ENCODE peak calls at places on chromosomes 12 and 14, in ten cellular contexts. One of them, this sample, is unnamed.

GRCh38 chr12:49661191-49661590 is 37.8 kb downstream of the PRPF40B start:
- DNase-seq in transverse colon: no peak
- DNase-seq in NT2/D1: no peak
- DNase-seq in cardiac fibroblast: no peak
- DNase-seq in breast epithelium: no peak
- DNase-seq in fibroblast of mammary gland: no peak
- DNase-seq in ovary: no peak
- DNase-seq in adrenal gland: no peak
- DNase-seq in choroid plexus epithelial cell: no peak
- DNase-seq in brain microvascular endothelial cell: no peak
- DNase-seq in this sample: no peak

GRCh38 chr14:91246051-91246852 is 1.7 kb upstream of the GPR68 start:
- DNase-seq in transverse colon: peak; percentile 43
- DNase-seq in breast epithelium: no peak
- DNase-seq in ovary: no peak
- DNase-seq in NT2/D1: no peak
- DNase-seq in cardiac fibroblast: no peak
- DNase-seq in brain microvascular endothelial cell: no peak
- DNase-seq in choroid plexus epithelial cell: no peak
- DNase-seq in adrenal gland: no peak
- DNase-seq in fibroblast of mammary gland: no peak
- DNase-seq in this sample: no peak

GRCh38 chr14:60064491-60065072 is 27.1 kb upstream of the PCNX4 start:
- DNase-seq in NT2/D1: no peak
- DNase-seq in brain microvascular endothelial cell: no peak
- DNase-seq in cardiac fibroblast: peak; percentile 64
- DNase-seq in breast epithelium: no peak
- DNase-seq in ovary: no peak
- DNase-seq in transverse colon: no peak
- DNase-seq in choroid plexus epithelial cell: peak; percentile 72
- DNase-seq in fibroblast of mammary gland: peak; percentile 60
- DNase-seq in adrenal gland: no peak
- DNase-seq in this sample: no peak

GRCh38 chr12:1517007-1517406 is 77.4 kb downstream of the FBXL14 start:
- DNase-seq in fibroblast of mammary gland: peak; percentile 96
- DNase-seq in choroid plexus epithelial cell: peak; percentile 75
- DNase-seq in cardiac fibroblast: peak; percentile 66
- DNase-seq in transverse colon: no peak
- DNase-seq in NT2/D1: peak; percentile 71
- DNase-seq in breast epithelium: no peak
- DNase-seq in ovary: no peak
- DNase-seq in brain microvascular endothelial cell: peak; percentile 87
- DNase-seq in adrenal gland: no peak
- DNase-seq in this sample: no peak

GRCh38 chr14:105426416-105427130 is 6.9 kb downstream of the MTA1 start:
- DNase-seq in ovary: no peak
- DNase-seq in brain microvascular endothelial cell: no peak
- DNase-seq in NT2/D1: no peak
- DNase-seq in cardiac fibroblast: no peak
- DNase-seq in choroid plexus epithelial cell: no peak
- DNase-seq in transverse colon: no peak
- DNase-seq in adrenal gland: no peak
- DNase-seq in breast epithelium: no peak
- DNase-seq in fibroblast of mammary gland: no peak
- DNase-seq in this sample: no peak

GRCh38 chr12:118979763-118980406 is 1.5 kb upstream of the SRRM4 start:
- DNase-seq in cardiac fibroblast: peak; percentile 65
- DNase-seq in transverse colon: peak; percentile 24
- DNase-seq in ovary: no peak
- DNase-seq in fibroblast of mammary gland: peak; percentile 54
- DNase-seq in NT2/D1: peak; percentile 92
- DNase-seq in breast epithelium: no peak
- DNase-seq in brain microvascular endothelial cell: peak; percentile 15
- DNase-seq in adrenal gland: peak; percentile 45
- DNase-seq in choroid plexus epithelial cell: peak; percentile 32
- DNase-seq in this sample: no peak

GRCh38 chr14:23697689-23698088 is 61.5 kb downstream of the DHRS2 start:
- DNase-seq in fibroblast of mammary gland: no peak
- DNase-seq in ovary: no peak
- DNase-seq in NT2/D1: no peak
- DNase-seq in choroid plexus epithelial cell: no peak
- DNase-seq in breast epithelium: no peak
- DNase-seq in adrenal gland: no peak
- DNase-seq in brain microvascular endothelial cell: no peak
- DNase-seq in transverse colon: no peak
- DNase-seq in cardiac fibroblast: no peak
- DNase-seq in this sample: no peak

GRCh38 chr14:70943838-70944237 is 36.6 kb downstream of the PCNX1 start:
- DNase-seq in choroid plexus epithelial cell: no peak
- DNase-seq in ovary: no peak
- DNase-seq in cardiac fibroblast: no peak
- DNase-seq in brain microvascular endothelial cell: no peak
- DNase-seq in fibroblast of mammary gland: no peak
- DNase-seq in breast epithelium: no peak
- DNase-seq in transverse colon: no peak
- DNase-seq in NT2/D1: peak; percentile 0
- DNase-seq in adrenal gland: no peak
- DNase-seq in this sample: no peak

GRCh38 chr12:131351319-131352028 is 359.4 kb upstream of the SFSWAP start:
- DNase-seq in cardiac fibroblast: no peak
- DNase-seq in fibroblast of mammary gland: no peak
- DNase-seq in choroid plexus epithelial cell: no peak
- DNase-seq in NT2/D1: no peak
- DNase-seq in transverse colon: no peak
- DNase-seq in ovary: no peak
- DNase-seq in brain microvascular endothelial cell: no peak
- DNase-seq in adrenal gland: no peak
- DNase-seq in breast epithelium: no peak
- DNase-seq in this sample: peak; percentile 74

GRCh38 chr12:114355389-114356088 is 50.4 kb downstream of the TBX5 start:
- DNase-seq in fibroblast of mammary gland: no peak
- DNase-seq in adrenal gland: no peak
- DNase-seq in cardiac fibroblast: peak; percentile 15
- DNase-seq in ovary: no peak
- DNase-seq in choroid plexus epithelial cell: no peak
- DNase-seq in transverse colon: no peak
- DNase-seq in brain microvascular endothelial cell: no peak
- DNase-seq in breast epithelium: no peak
- DNase-seq in NT2/D1: no peak
- DNase-seq in this sample: no peak

GRCh38 chr12:45050751-45051489 is at the start of gene DBX2:
- DNase-seq in breast epithelium: no peak
- DNase-seq in transverse colon: no peak
- DNase-seq in NT2/D1: no peak
- DNase-seq in cardiac fibroblast: peak; percentile 1
- DNase-seq in ovary: no peak
- DNase-seq in choroid plexus epithelial cell: peak; percentile 4
- DNase-seq in adrenal gland: no peak
- DNase-seq in brain microvascular endothelial cell: no peak
- DNase-seq in fibroblast of mammary gland: no peak
- DNase-seq in this sample: no peak
- H3K4me3 ChIP-seq in breast epithelium: peak within 1 kb of the TSS; percentile 37
- H3K4me3 ChIP-seq in transverse colon: peak within 1 kb of the TSS; percentile 35
- H3K4me3 ChIP-seq in NT2/D1: peak within 1 kb of the TSS; percentile 70
- H3K4me3 ChIP-seq in cardiac fibroblast: peak within 1 kb of the TSS; percentile 33
- H3K4me3 ChIP-seq in ovary: no peak within 1 kb of the TSS
- H3K4me3 ChIP-seq in choroid plexus epithelial cell: peak within 1 kb of the TSS; percentile 44
- H3K4me3 ChIP-seq in adrenal gland: no peak within 1 kb of the TSS
- H3K4me3 ChIP-seq in brain microvascular endothelial cell: peak within 1 kb of the TSS; percentile 51
- H3K4me3 ChIP-seq in fibroblast of mammary gland: peak within 1 kb of the TSS; percentile 34
- H3K4me3 ChIP-seq in this sample: peak within 1 kb of the TSS; percentile 21

GRCh38 chr12:107025691-107026090 is 38.7 kb upstream of the MTERF2 start:
- DNase-seq in adrenal gland: no peak
- DNase-seq in transverse colon: no peak
- DNase-seq in NT2/D1: no peak
- DNase-seq in cardiac fibroblast: no peak
- DNase-seq in ovary: no peak
- DNase-seq in brain microvascular endothelial cell: no peak
- DNase-seq in fibroblast of mammary gland: no peak
- DNase-seq in choroid plexus epithelial cell: no peak
- DNase-seq in breast epithelium: no peak
- DNase-seq in this sample: no peak

GRCh38 chr12:107032266-107032665 is 45.3 kb upstream of the MTERF2 start:
- DNase-seq in ovary: no peak
- DNase-seq in NT2/D1: no peak
- DNase-seq in brain microvascular endothelial cell: no peak
- DNase-seq in breast epithelium: no peak
- DNase-seq in cardiac fibroblast: no peak
- DNase-seq in choroid plexus epithelial cell: no peak
- DNase-seq in transverse colon: no peak
- DNase-seq in fibroblast of mammary gland: no peak
- DNase-seq in adrenal gland: no peak
- DNase-seq in this sample: no peak

DNA sequence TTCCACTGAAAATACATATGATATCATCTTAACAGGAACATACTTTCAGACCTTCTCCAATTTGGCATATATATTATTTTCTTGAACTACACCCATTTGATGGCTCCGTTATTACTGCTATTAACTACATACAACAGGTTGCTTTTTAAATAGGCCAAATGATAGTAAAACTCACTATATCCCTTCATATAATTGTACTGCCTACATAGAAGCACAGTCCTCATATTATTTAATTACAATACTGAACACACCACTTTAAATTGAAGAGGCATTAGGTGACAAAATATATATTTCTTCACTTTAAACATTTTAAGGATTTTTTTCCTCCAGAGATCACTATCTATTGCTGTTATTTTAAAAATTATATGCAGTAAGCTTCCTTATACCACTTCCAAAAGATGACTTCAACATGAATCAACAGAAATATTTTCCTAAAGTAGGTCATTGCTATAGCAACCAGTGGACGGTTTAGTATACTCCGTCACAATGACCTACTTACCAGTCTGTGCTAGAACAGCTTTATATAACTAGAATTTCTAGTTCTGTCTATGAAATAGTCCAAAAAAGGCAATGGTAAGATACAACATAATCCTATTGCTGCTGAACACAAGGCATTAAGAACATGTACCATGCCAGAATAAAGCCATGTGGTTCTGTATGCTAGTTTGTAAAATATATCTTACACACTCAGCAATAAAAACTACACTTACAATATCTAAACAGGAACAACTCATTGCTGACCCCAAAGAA is 40.5 kb upstream of the MTERF2 start:
- DNase-seq in NT2/D1: no peak
- DNase-seq in cardiac fibroblast: peak; percentile 96
- DNase-seq in fibroblast of mammary gland: peak; percentile 94
- DNase-seq in transverse colon: no peak
- DNase-seq in adrenal gland: no peak
- DNase-seq in choroid plexus epithelial cell: peak; percentile 98
- DNase-seq in ovary: no peak
- DNase-seq in brain microvascular endothelial cell: peak; percentile 92
- DNase-seq in breast epithelium: no peak
- DNase-seq in this sample: no peak
- H3K4me3 ChIP-seq in NT2/D1: no peak overlapping the region
- H3K4me3 ChIP-seq in cardiac fibroblast: no peak overlapping the region
- H3K4me3 ChIP-seq in fibroblast of mammary gland: no peak overlapping the region
- H3K4me3 ChIP-seq in transverse colon: no peak overlapping the region
- H3K4me3 ChIP-seq in adrenal gland: no peak overlapping the region
- H3K4me3 ChIP-seq in choroid plexus epithelial cell: no peak overlapping the region
- H3K4me3 ChIP-seq in ovary: no peak overlapping the region
- H3K4me3 ChIP-seq in brain microvascular endothelial cell: no peak overlapping the region
- H3K4me3 ChIP-seq in breast epithelium: no peak overlapping the region
- H3K4me3 ChIP-seq in this sample: no peak overlapping the region

GRCh38 chr14:65847065-65847847 is 434.7 kb downstream of the FUT8 start:
- DNase-seq in transverse colon: peak; percentile 43
- DNase-seq in choroid plexus epithelial cell: no peak
- DNase-seq in fibroblast of mammary gland: no peak
- DNase-seq in ovary: no peak
- DNase-seq in brain microvascular endothelial cell: no peak
- DNase-seq in adrenal gland: peak; percentile 25
- DNase-seq in NT2/D1: no peak
- DNase-seq in breast epithelium: no peak
- DNase-seq in cardiac fibroblast: no peak
- DNase-seq in this sample: no peak
- H3K4me3 ChIP-seq in transverse colon: no peak overlapping the region
- H3K4me3 ChIP-seq in choroid plexus epithelial cell: no peak overlapping the region
- H3K4me3 ChIP-seq in fibroblast of mammary gland: no peak overlapping the region
- H3K4me3 ChIP-seq in ovary: no peak overlapping the region
- H3K4me3 ChIP-seq in brain microvascular endothelial cell: no peak overlapping the region
- H3K4me3 ChIP-seq in adrenal gland: no peak overlapping the region
- H3K4me3 ChIP-seq in NT2/D1: no peak overlapping the region
- H3K4me3 ChIP-seq in breast epithelium: no peak overlapping the region
- H3K4me3 ChIP-seq in cardiac fibroblast: no peak overlapping the region
- H3K4me3 ChIP-seq in this sample: no peak overlapping the region

GRCh38 chr12:26126340-26127284 is 1.8 kb upstream of the BHLHE41 start:
- DNase-seq in adrenal gland: peak; percentile 92
- DNase-seq in NT2/D1: peak; percentile 98
- DNase-seq in choroid plexus epithelial cell: peak; percentile 79
- DNase-seq in brain microvascular endothelial cell: peak; percentile 68
- DNase-seq in ovary: peak; percentile 84
- DNase-seq in breast epithelium: peak; percentile 84
- DNase-seq in fibroblast of mammary gland: peak; percentile 79
- DNase-seq in cardiac fibroblast: peak; percentile 80
- DNase-seq in transverse colon: peak; percentile 87
- DNase-seq in this sample: peak; percentile 75
- H3K4me3 ChIP-seq in adrenal gland: peak overlapping the region; percentile 81
- H3K4me3 ChIP-seq in NT2/D1: peak overlapping the region; percentile 65
- H3K4me3 ChIP-seq in choroid plexus epithelial cell: peak overlapping the region; percentile 74
- H3K4me3 ChIP-seq in brain microvascular endothelial cell: peak overlapping the region; percentile 68
- H3K4me3 ChIP-seq in ovary: peak overlapping the region; percentile 48
- H3K4me3 ChIP-seq in breast epithelium: peak overlapping the region; percentile 60
- H3K4me3 ChIP-seq in fibroblast of mammary gland: peak overlapping the region; percentile 69
- H3K4me3 ChIP-seq in cardiac fibroblast: peak overlapping the region; percentile 63
- H3K4me3 ChIP-seq in transverse colon: peak overlapping the region; percentile 72
- H3K4me3 ChIP-seq in this sample: peak overlapping the region; percentile 26